ENCODE peak calls at places on chromosome 20, in six cellular contexts. C is esophagus squamous epithelium, R is ovary, W is upper lobe of right lung, D is psoas muscle, F is lung. O is an unnamed sample.

GRCh38 chr20:47857994-47858557 is 72.8 kb upstream of the SULF2 start:
- DNase-seq in C (no peak), F (no peak), R (peak; percentile 44), D (peak; percentile 32), W (no peak), O (peak; percentile 61)

GRCh38 chr20:16518068-16518783 is 55.0 kb downstream of the KIF16B start:
- DNase-seq in R (no peak), W (no peak), D (no peak), F (peak; percentile 43), C (no peak), O (no peak)

GRCh38 chr20:57650266-57650665 is 30.0 kb upstream of the ZBP1 start:
- DNase-seq in W (no peak), F (no peak), R (peak; percentile 15), D (no peak), C (no peak), O (peak; percentile 5)

GRCh38 chr20:48025061-48025515 is 239.8 kb upstream of the SULF2 start:
- DNase-seq in C (no peak), R (peak; percentile 89), D (peak; percentile 69), W (no peak), F (no peak), O (peak; percentile 64)

GRCh38 chr20:21511850-21512633 is 1.8 kb downstream of the NKX2-2 start:
- DNase-seq in W (no peak), D (no peak), F (no peak), C (no peak), R (no peak), O (no peak)

GRCh38 chr20:57622579-57623381 is 2.6 kb upstream of the ZBP1 start:
- DNase-seq in D (no peak), C (no peak), F (peak; percentile 62), R (peak; percentile 47), W (peak; percentile 80), O (peak; percentile 78)

GRCh38 chr20:52895662-52896061 is 76.5 kb upstream of the TSHZ2 start:
- DNase-seq in C (no peak), W (no peak), D (no peak), F (no peak), R (no peak), O (no peak)

GRCh38 chr20:47306755-47307370 is 49.6 kb downstream of the ZMYND8 start:
- DNase-seq in W (no peak), F (no peak), R (no peak), C (no peak), D (no peak), O (no peak)

GRCh38 chr20:51457281-51457932 is 85.1 kb downstream of the NFATC2 start:
- DNase-seq in W (no peak), C (no peak), R (peak; percentile 76), F (no peak), D (peak; percentile 69), O (peak; percentile 86)

GRCh38 chr20:6231551-6231950 is 108.7 kb upstream of the FERMT1 start:
- DNase-seq in C (no peak), D (no peak), W (no peak), R (no peak), F (no peak), O (no peak)

GRCh38 chr20:1888796-1889463 is 6.3 kb upstream of the SIRPA start:
- DNase-seq in F (no peak), R (no peak), C (no peak), W (no peak), D (no peak), O (peak; percentile 73)

GRCh38 chr20:3651204-3651970 is 11.8 kb downstream of the GFRA4 start:
- DNase-seq in D (no peak), R (no peak), C (no peak), F (no peak), W (no peak), O (no peak)

GRCh38 chr20:18058661-18059467 is 1.1 kb upstream of the OVOL2 start:
- DNase-seq in D (no peak), C (no peak), F (peak; percentile 56), R (no peak), W (peak; percentile 74), O (no peak)

GRCh38 chr20:17610566-17611289 is 40.9 kb downstream of the DSTN start:
- DNase-seq in F (no peak), R (peak; percentile 35), C (no peak), W (peak; percentile 70), D (no peak), O (peak; percentile 34)

GRCh38 chr20:15637971-15638754 is 935.1 kb downstream of the KIF16B start:
- DNase-seq in F (no peak), C (no peak), W (no peak), D (no peak), R (no peak), O (no peak)

GRCh38 chr20:62025832-62026563 is 39.7 kb downstream of the TAF4 start:
- DNase-seq in D (no peak), R (peak; percentile 59), W (no peak), C (no peak), F (no peak), O (peak; percentile 73)

GRCh38 chr20:25286917-25287316 is 39.0 kb downstream of the PYGB start:
- DNase-seq in W (peak; percentile 56), R (peak; percentile 10), D (no peak), F (no peak), C (no peak), O (peak; percentile 32)

GRCh38 chr20:47445291-47445690 is 56.4 kb upstream of the NCOA3 start:
- DNase-seq in C (no peak), D (no peak), F (no peak), R (no peak), W (no peak), O (no peak)

GRCh38 chr20:48064929-48065328 is 279.6 kb upstream of the SULF2 start:
- DNase-seq in F (no peak), D (no peak), C (no peak), W (no peak), R (no peak), O (no peak)

GRCh38 chr20:2396241-2396814 is 15.6 kb downstream of the TGM6 start:
- DNase-seq in F (no peak), W (no peak), R (no peak), D (no peak), C (no peak), O (no peak)

GRCh38 chr20:17226410-17227198 is at the start of gene PCSK2:
- DNase-seq in C (no peak), R (peak; percentile 86), D (peak; percentile 24), W (peak; percentile 82), F (peak; percentile 35), O (peak; percentile 28)

GRCh38 chr20:20452254-20452676 is 84.4 kb downstream of the INSM1 start:
- DNase-seq in D (peak; percentile 64), W (peak; percentile 71), C (peak; percentile 25), R (peak; percentile 32), F (no peak), O (peak; percentile 79)
- H3K4me3 ChIP-seq in D (no peak overlapping the region), W (no peak overlapping the region), C (no peak overlapping the region), R (no peak overlapping the region), F (no peak overlapping the region), O (no peak overlapping the region)

GRCh38 chr20:49280463-49281058 is 2.7 kb upstream of the ZNFX1 start:
- DNase-seq in R (no peak), D (no peak), W (no peak), F (no peak), C (no peak), O (no peak)

GRCh38 chr20:49278036-49278816 is at the start of gene ZNFX1:
- DNase-seq in R (peak; percentile 98), F (peak; percentile 99), D (peak; percentile 99), C (peak; percentile 98), W (peak; percentile 100), O (peak; percentile 100)

GRCh38 chr20:49281059-49281912 is 3.4 kb upstream of the ZNFX1 start:
- DNase-seq in R (no peak), F (no peak), C (no peak), D (no peak), W (no peak), O (no peak)

GRCh38 chr20:49278817-49279676 is 1.2 kb upstream of the ZNFX1 start:
- DNase-seq in F (peak; percentile 34), W (no peak), D (no peak), C (no peak), R (peak; percentile 37), O (peak; percentile 58)

DNA sequence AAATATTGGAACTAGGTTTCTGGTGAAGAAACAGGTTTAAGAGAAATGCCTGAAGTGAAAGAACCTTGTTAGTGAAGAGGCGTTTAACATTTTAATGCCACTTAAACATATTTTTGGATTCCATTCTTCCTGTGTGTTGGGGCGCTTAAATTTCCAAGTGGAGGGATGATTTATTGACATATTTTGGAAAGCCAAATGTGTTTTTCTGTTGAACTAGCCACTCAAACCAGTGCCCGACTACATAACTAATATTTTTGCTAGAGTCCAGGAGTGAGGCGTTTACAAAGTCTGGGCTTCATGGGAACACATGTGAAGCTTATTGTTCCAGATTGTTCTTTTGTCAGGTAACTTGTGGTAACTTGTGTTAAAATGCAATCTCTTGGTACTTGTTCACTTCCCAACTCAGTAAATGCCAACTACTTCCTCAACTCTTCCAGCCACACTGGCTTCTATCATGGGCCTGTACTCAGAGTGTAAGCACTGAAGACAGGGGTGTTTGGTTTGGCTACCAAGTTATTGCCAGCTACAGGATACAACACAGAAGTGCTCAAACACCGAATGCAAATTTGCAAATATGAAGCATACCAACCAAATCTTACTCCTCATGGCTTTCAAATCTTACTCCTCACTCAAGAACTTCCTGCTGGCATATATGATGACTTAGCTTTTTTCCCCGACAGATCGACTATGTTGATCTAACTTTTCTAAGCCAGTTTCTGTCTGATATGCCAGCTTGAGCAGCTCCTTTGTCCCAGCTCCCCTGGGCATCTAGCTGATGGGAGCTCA is 2.0 kb upstream of the ZNFX1 start:
- DNase-seq in F (no peak), R (no peak), W (no peak), C (no peak), D (no peak), O (no peak)
- H3K4me1 ChIP-seq in F (peaks cover 44% of the 10 kb centered on the region), R (peaks cover 15% of the 10 kb centered on the region), W (peaks cover 55% of the 10 kb centered on the region), C (peaks cover 11% of the 10 kb centered on the region), D (peaks cover 59% of the 10 kb centered on the region), O (peaks cover 10% of the 10 kb centered on the region)

GRCh38 chr20:33986560-33987216 is 7.0 kb upstream of the RALY start:
- DNase-seq in F (no peak), R (no peak), C (no peak), W (no peak), D (no peak), O (no peak)
- H3K9me3 ChIP-seq in F (no peaks in the 10 kb centered on the region), R (no peaks in the 10 kb centered on the region), C (no peaks in the 10 kb centered on the region), W (no peaks in the 10 kb centered on the region), D (no peaks in the 10 kb centered on the region), O (no peaks in the 10 kb centered on the region)

GRCh38 chr20:35561671-35562070 is 19.8 kb downstream of the ERGIC3 start:
- DNase-seq in F (no peak), D (no peak), R (no peak), C (no peak), W (peak; percentile 48), O (no peak)

GRCh38 chr20:35560105-35560511 is 18.2 kb downstream of the ERGIC3 start:
- DNase-seq in W (peak; percentile 59), R (no peak), C (no peak), F (no peak), D (no peak), O (no peak)

GRCh38 chr20:35558981-35559693 is 17.3 kb downstream of the ERGIC3 start:
- DNase-seq in W (peak; percentile 51), F (no peak), D (no peak), R (no peak), C (no peak), O (no peak)

GRCh38 chr20:35561268-35561667 is 19.4 kb downstream of the ERGIC3 start:
- DNase-seq in D (no peak), W (peak; percentile 66), R (no peak), F (peak; percentile 43), C (no peak), O (no peak)

DNA sequence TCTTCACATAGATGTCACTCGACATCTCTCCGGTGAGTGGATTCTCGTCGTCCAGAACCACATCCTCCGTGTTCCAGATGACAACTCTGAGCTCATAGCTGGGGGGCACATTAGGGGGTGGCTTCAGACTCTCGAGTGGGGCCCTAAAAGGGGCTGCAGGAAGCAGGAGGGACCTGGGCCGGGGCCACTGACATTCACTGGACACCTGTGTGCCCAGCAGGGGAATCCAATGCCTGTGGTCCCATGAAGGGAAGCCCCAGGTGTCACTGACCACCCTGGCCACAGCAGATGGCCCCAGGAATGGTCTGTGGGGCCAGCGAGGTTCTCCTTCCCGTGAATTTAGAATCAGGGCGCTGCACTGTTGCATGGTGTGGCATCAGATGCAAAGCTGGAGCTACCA is 18.7 kb downstream of the ERGIC3 start:
- DNase-seq in F (no peak), C (no peak), W (no peak), R (no peak), D (no peak), O (no peak)
- H3K4me3 ChIP-seq in F (no peak overlapping the region), C (no peak overlapping the region), W (no peak overlapping the region), R (no peak overlapping the region), D (no peak overlapping the region), O (no peak overlapping the region)